ENCODE peak calls at places on chromosomes 3 and 15, in eight cellular contexts. One of them, this sample, is unnamed.

GRCh38 chr15:70053703-70054229 is 44.0 kb downstream of the TLE3 start:
- DNase-seq in astrocyte of the spinal cord: no peak
- DNase-seq in kidney: peak
- DNase-seq in tibial artery: peak
- DNase-seq in psoas muscle: no peak
- DNase-seq in HCT116: no peak
- DNase-seq in GM13977: no peak
- DNase-seq in ovary: no peak
- DNase-seq in this sample: no peak

GRCh38 chr15:60362318-60363023 is 35.3 kb downstream of the ANXA2 start:
- DNase-seq in astrocyte of the spinal cord: peak
- DNase-seq in kidney: no peak
- DNase-seq in tibial artery: no peak
- DNase-seq in psoas muscle: no peak
- DNase-seq in HCT116: no peak
- DNase-seq in GM13977: no peak
- DNase-seq in ovary: no peak
- DNase-seq in this sample: no peak

GRCh38 chr3:106242779-106243178 is 374.0 kb upstream of the CBLB start:
- DNase-seq in astrocyte of the spinal cord: no peak
- DNase-seq in kidney: no peak
- DNase-seq in tibial artery: no peak
- DNase-seq in psoas muscle: no peak
- DNase-seq in HCT116: no peak
- DNase-seq in GM13977: no peak
- DNase-seq in ovary: no peak
- DNase-seq in this sample: no peak

GRCh38 chr3:151468284-151468917 is 7.5 kb upstream of the IGSF10 start:
- DNase-seq in astrocyte of the spinal cord: peak
- DNase-seq in kidney: no peak
- DNase-seq in tibial artery: peak
- DNase-seq in psoas muscle: no peak
- DNase-seq in HCT116: peak
- DNase-seq in GM13977: peak
- DNase-seq in ovary: no peak
- DNase-seq in this sample: no peak

GRCh38 chr15:100114100-100114499 is 227.7 kb downstream of the ADAMTS17 start:
- DNase-seq in astrocyte of the spinal cord: peak
- DNase-seq in kidney: no peak
- DNase-seq in tibial artery: peak
- DNase-seq in psoas muscle: peak
- DNase-seq in HCT116: no peak
- DNase-seq in GM13977: no peak
- DNase-seq in ovary: peak
- DNase-seq in this sample: no peak

GRCh38 chr15:68081869-68082505 is 27.9 kb downstream of the PIAS1 start:
- DNase-seq in astrocyte of the spinal cord: no peak
- DNase-seq in kidney: no peak
- DNase-seq in tibial artery: no peak
- DNase-seq in psoas muscle: no peak
- DNase-seq in HCT116: no peak
- DNase-seq in GM13977: no peak
- DNase-seq in ovary: no peak
- DNase-seq in this sample: no peak

GRCh38 chr15:33442449-33442848 is 131.7 kb downstream of the RYR3 start:
- DNase-seq in astrocyte of the spinal cord: no peak
- DNase-seq in kidney: no peak
- DNase-seq in tibial artery: no peak
- DNase-seq in psoas muscle: no peak
- DNase-seq in HCT116: no peak
- DNase-seq in GM13977: no peak
- DNase-seq in ovary: no peak
- DNase-seq in this sample: no peak

GRCh38 chr3:134916276-134916961 is 121.4 kb downstream of the EPHB1 start:
- DNase-seq in astrocyte of the spinal cord: no peak
- DNase-seq in kidney: peak
- DNase-seq in tibial artery: no peak
- DNase-seq in psoas muscle: no peak
- DNase-seq in HCT116: no peak
- DNase-seq in GM13977: no peak
- DNase-seq in ovary: no peak
- DNase-seq in this sample: no peak

GRCh38 chr3:21859124-21859781 is 108.2 kb upstream of the ZNF385D start:
- DNase-seq in astrocyte of the spinal cord: peak
- DNase-seq in kidney: no peak
- DNase-seq in tibial artery: no peak
- DNase-seq in psoas muscle: no peak
- DNase-seq in HCT116: no peak
- DNase-seq in GM13977: no peak
- DNase-seq in ovary: no peak
- DNase-seq in this sample: no peak

GRCh38 chr15:101288905-101289513 is 6.0 kb downstream of the SNRPA1 start:
- DNase-seq in astrocyte of the spinal cord: no peak
- DNase-seq in kidney: no peak
- DNase-seq in tibial artery: no peak
- DNase-seq in psoas muscle: no peak
- DNase-seq in HCT116: peak
- DNase-seq in GM13977: no peak
- DNase-seq in ovary: no peak
- DNase-seq in this sample: no peak

GRCh38 chr3:20589275-20589674 is 403.3 kb upstream of the SGO1 start:
- DNase-seq in astrocyte of the spinal cord: no peak
- DNase-seq in kidney: no peak
- DNase-seq in tibial artery: no peak
- DNase-seq in psoas muscle: no peak
- DNase-seq in HCT116: no peak
- DNase-seq in GM13977: no peak
- DNase-seq in ovary: no peak
- DNase-seq in this sample: no peak

GRCh38 chr3:157239082-157239704 is 79.2 kb upstream of the CCNL1 start:
- DNase-seq in astrocyte of the spinal cord: peak
- DNase-seq in kidney: no peak
- DNase-seq in tibial artery: peak
- DNase-seq in psoas muscle: peak
- DNase-seq in HCT116: peak
- DNase-seq in GM13977: peak
- DNase-seq in ovary: peak
- DNase-seq in this sample: no peak

GRCh38 chr3:151479452-151479851 is 18.6 kb upstream of the IGSF10 start:
- DNase-seq in astrocyte of the spinal cord: no peak
- DNase-seq in kidney: no peak
- DNase-seq in tibial artery: no peak
- DNase-seq in psoas muscle: no peak
- DNase-seq in HCT116: no peak
- DNase-seq in GM13977: no peak
- DNase-seq in ovary: no peak
- DNase-seq in this sample: no peak

DNA sequence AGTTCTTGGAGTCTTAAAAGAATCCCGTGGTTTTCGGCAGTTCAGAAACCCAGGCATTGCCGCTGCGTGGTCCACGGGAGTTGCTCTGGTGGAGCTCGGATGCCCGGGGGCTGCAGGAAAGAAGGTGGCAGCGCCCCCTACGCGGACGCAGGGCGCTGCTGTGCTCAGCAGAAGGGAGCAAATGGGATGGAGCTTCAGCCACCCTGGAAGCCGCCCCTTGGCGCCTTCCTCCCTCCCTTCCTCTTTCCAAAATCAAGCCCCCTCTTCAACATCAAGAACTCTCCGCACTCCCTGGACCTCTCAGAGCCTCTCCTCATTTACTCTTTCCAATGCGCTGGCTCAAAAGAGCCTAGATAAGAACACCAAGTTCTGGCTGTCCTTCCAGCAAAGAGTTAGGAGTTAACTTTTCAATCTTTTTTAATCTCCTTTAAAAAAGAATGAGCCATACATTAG is 880 bp upstream of the CHRNA7 start:
- DNase-seq in astrocyte of the spinal cord: peak
- DNase-seq in kidney: no peak
- DNase-seq in tibial artery: no peak
- DNase-seq in psoas muscle: no peak
- DNase-seq in HCT116: no peak
- DNase-seq in GM13977: no peak
- DNase-seq in ovary: peak
- DNase-seq in this sample: no peak
- TF ChIP-seq CTCF in astrocyte of the spinal cord: peak
- TF ChIP-seq CTCF in kidney: no peak
- TF ChIP-seq CTCF in tibial artery: no peak
- TF ChIP-seq CTCF in psoas muscle: peak
- TF ChIP-seq CTCF in HCT116: no peak
- TF ChIP-seq CTCF in GM13977: peak
- TF ChIP-seq CTCF in ovary: no peak
- TF ChIP-seq CTCF in this sample: no peak

GRCh38 chr15:84821501-84822021 is 4.4 kb downstream of the ALPK3 start:
- DNase-seq in astrocyte of the spinal cord: no peak
- DNase-seq in kidney: no peak
- DNase-seq in tibial artery: no peak
- DNase-seq in psoas muscle: no peak
- DNase-seq in HCT116: no peak
- DNase-seq in GM13977: no peak
- DNase-seq in ovary: peak
- DNase-seq in this sample: no peak
- TF ChIP-seq CTCF in astrocyte of the spinal cord: peak
- TF ChIP-seq CTCF in kidney: no peak
- TF ChIP-seq CTCF in tibial artery: no peak
- TF ChIP-seq CTCF in psoas muscle: no peak
- TF ChIP-seq CTCF in HCT116: no peak
- TF ChIP-seq CTCF in GM13977: peak
- TF ChIP-seq CTCF in ovary: no peak
- TF ChIP-seq CTCF in this sample: no peak

GRCh38 chr3:72160351-72160750 is 375.4 kb upstream of the PROK2 start:
- DNase-seq in astrocyte of the spinal cord: no peak
- DNase-seq in kidney: no peak
- DNase-seq in tibial artery: no peak
- DNase-seq in psoas muscle: no peak
- DNase-seq in HCT116: no peak
- DNase-seq in GM13977: no peak
- DNase-seq in ovary: no peak
- DNase-seq in this sample: no peak

GRCh38 chr3:72158639-72159005 is 373.7 kb upstream of the PROK2 start:
- DNase-seq in astrocyte of the spinal cord: no peak
- DNase-seq in kidney: peak
- DNase-seq in tibial artery: no peak
- DNase-seq in psoas muscle: no peak
- DNase-seq in HCT116: no peak
- DNase-seq in GM13977: no peak
- DNase-seq in ovary: no peak
- DNase-seq in this sample: no peak

GRCh38 chr3:72155391-72156064 is 370.6 kb upstream of the PROK2 start:
- DNase-seq in astrocyte of the spinal cord: peak
- DNase-seq in kidney: no peak
- DNase-seq in tibial artery: peak
- DNase-seq in psoas muscle: peak
- DNase-seq in HCT116: no peak
- DNase-seq in GM13977: no peak
- DNase-seq in ovary: peak
- DNase-seq in this sample: no peak

GRCh38 chr3:72159487-72159886 is 374.5 kb upstream of the PROK2 start:
- DNase-seq in astrocyte of the spinal cord: no peak
- DNase-seq in kidney: no peak
- DNase-seq in tibial artery: no peak
- DNase-seq in psoas muscle: no peak
- DNase-seq in HCT116: no peak
- DNase-seq in GM13977: no peak
- DNase-seq in ovary: no peak
- DNase-seq in this sample: no peak

GRCh38 chr3:72157782-72158638 is 373.1 kb upstream of the PROK2 start:
- DNase-seq in astrocyte of the spinal cord: no peak
- DNase-seq in kidney: peak
- DNase-seq in tibial artery: no peak
- DNase-seq in psoas muscle: no peak
- DNase-seq in HCT116: no peak
- DNase-seq in GM13977: no peak
- DNase-seq in ovary: no peak
- DNase-seq in this sample: no peak
- TF ChIP-seq CTCF in astrocyte of the spinal cord: no peak
- TF ChIP-seq CTCF in kidney: no peak
- TF ChIP-seq CTCF in tibial artery: no peak
- TF ChIP-seq CTCF in psoas muscle: no peak
- TF ChIP-seq CTCF in HCT116: no peak
- TF ChIP-seq CTCF in GM13977: no peak
- TF ChIP-seq CTCF in ovary: no peak
- TF ChIP-seq CTCF in this sample: no peak

DNA sequence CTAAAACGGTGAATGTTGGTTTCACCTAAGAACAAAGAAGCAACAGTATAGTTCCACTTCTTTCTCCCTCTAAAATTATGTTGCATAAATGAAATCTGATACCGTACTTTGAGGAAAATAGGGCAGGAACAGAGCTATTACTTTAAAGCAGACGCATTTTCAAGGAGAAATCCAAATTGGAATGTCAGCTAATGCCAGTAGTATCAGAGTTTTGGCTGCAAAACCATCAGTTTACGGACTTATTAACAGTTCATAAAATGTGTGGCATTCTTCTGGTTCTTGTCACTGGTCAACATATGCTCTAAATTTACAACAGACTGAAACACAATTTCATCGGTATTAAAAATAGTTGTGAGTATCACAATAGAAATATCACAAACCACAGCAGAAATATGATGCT is 38.8 kb upstream of the ROBO2 start:
- DNase-seq in astrocyte of the spinal cord: no peak
- DNase-seq in kidney: no peak
- DNase-seq in tibial artery: no peak
- DNase-seq in psoas muscle: no peak
- DNase-seq in HCT116: no peak
- DNase-seq in GM13977: no peak
- DNase-seq in ovary: no peak
- DNase-seq in this sample: no peak
- TF ChIP-seq CTCF in astrocyte of the spinal cord: no peak
- TF ChIP-seq CTCF in kidney: no peak
- TF ChIP-seq CTCF in tibial artery: no peak
- TF ChIP-seq CTCF in psoas muscle: no peak
- TF ChIP-seq CTCF in HCT116: no peak
- TF ChIP-seq CTCF in GM13977: no peak
- TF ChIP-seq CTCF in ovary: no peak
- TF ChIP-seq CTCF in this sample: no peak

This sample was measured in omental fat pad.